ENCODE peak calls at places on chromosomes 13 and 19, in five cellular contexts. F, C, I, X and G are unnamed samples.
A peak's percentile ranks its signal among the peaks of the same experiment; 100 is the strongest.

GRCh38 chr19:45876411-45877197 is 9.3 kb downstream of the IRF2BP1 start:
- DNase-seq in F (peak; percentile 70), C (peak; percentile 70), I (peak; percentile 24), X (peak; percentile 25), G (no peak)

GRCh38 chr13:21336609-21337008 is 122.5 kb downstream of the ZDHHC20 start:
- DNase-seq in F (no peak), C (no peak), I (no peak), X (no peak), G (no peak)

GRCh38 chr19:46404039-46404883 is 9.1 kb downstream of the CCDC8 start:
- DNase-seq in F (peak; percentile 73), C (peak; percentile 74), I (no peak), X (peak; percentile 59), G (no peak)

GRCh38 chr19:35436477-35437141 is 11.4 kb upstream of the FFAR2 start:
- DNase-seq in F (peak; percentile 58), C (peak; percentile 88), I (no peak), X (peak; percentile 24), G (no peak)

GRCh38 chr13:24500977-24501376 is 11.6 kb downstream of the PARP4 start:
- DNase-seq in F (no peak), C (no peak), I (peak; percentile 58), X (no peak), G (no peak)

GRCh38 chr13:34883381-34883780 is 58.7 kb upstream of the NBEA start:
- DNase-seq in F (no peak), C (no peak), I (no peak), X (no peak), G (no peak)

GRCh38 chr13:78897200-78897599 is 238.2 kb upstream of the OBI1 start:
- DNase-seq in F (no peak), C (no peak), I (no peak), X (no peak), G (no peak)

GRCh38 chr13:44591316-44591715 is 15.2 kb upstream of the TSC22D1 start:
- DNase-seq in F (no peak), C (no peak), I (no peak), X (no peak), G (no peak)

GRCh38 chr19:20858218-20858617 is 64.8 kb upstream of the ZNF85 start:
- DNase-seq in F (no peak), C (no peak), I (no peak), X (no peak), G (no peak)

GRCh38 chr19:16584825-16585801 is 12.9 kb upstream of the SLC35E1 start:
- DNase-seq in F (no peak), C (no peak), I (no peak), X (no peak), G (no peak)

GRCh38 chr13:52846567-52847321 is 1.7 kb downstream of the PCDH8 start:
- DNase-seq in F (peak; percentile 73), C (no peak), I (no peak), X (peak; percentile 24), G (no peak)

GRCh38 chr19:5624154-5624663 is 1.3 kb downstream of the SAFB start:
- DNase-seq in F (peak; percentile 58), C (peak; percentile 64), I (peak; percentile 16), X (peak; percentile 55), G (peak; percentile 59)

GRCh38 chr19:5622465-5623396 is at the start of the genes SAFB and SAFB2:
- DNase-seq in F (peak; percentile 99), C (peak; percentile 99), I (peak; percentile 99), X (peak; percentile 99), G (peak; percentile 100)

GRCh38 chr19:5623397-5624153 is 692 bp downstream of the SAFB start:
- DNase-seq in F (peak; percentile 54), C (peak; percentile 17), I (no peak), X (no peak), G (peak; percentile 5)

GRCh38 chr19:5625641-5626040 is 2.8 kb downstream of the SAFB start:
- DNase-seq in F (no peak), C (no peak), I (no peak), X (no peak), G (no peak)

GRCh38 chr19:5624741-5625140 is 1.9 kb downstream of the SAFB start:
- DNase-seq in F (no peak), C (no peak), I (no peak), X (no peak), G (no peak)
- H3K36me3 ChIP-seq in F (no peaks in the 10 kb centered on the region), C (peaks cover 34% of the 10 kb centered on the region), I (peaks cover 48% of the 10 kb centered on the region), X (peaks cover 21% of the 10 kb centered on the region), G (peaks cover 47% of the 10 kb centered on the region)

DNA sequence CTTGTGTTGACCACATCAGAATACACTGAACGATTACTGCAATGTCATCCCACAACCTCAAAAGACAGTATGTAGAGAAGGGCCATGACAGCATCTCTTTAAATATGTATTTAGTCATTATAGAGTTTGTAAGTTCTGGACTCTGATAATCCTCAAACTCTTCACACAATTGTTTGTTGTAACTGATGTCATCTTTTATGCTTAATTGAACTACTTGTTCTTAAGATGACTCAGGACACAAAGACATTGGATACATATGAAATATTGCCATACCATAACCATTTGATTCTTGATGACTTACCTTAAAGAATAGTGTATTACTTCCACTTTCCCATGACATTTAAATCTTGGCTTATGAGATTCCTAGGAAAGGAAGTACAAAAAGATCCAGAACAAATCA is 347.6 kb downstream of the KLF5 start:
- DNase-seq in F (no peak), C (no peak), I (no peak), X (no peak), G (no peak)
- H3K27ac ChIP-seq in F (no peak overlapping the region), C (no peak overlapping the region), I (no peak overlapping the region), X (no peak overlapping the region), G (no peak overlapping the region)

GRCh38 chr13:111360452-111360851 is 40.0 kb downstream of the TEX29 start:
- DNase-seq in F (no peak), C (no peak), I (no peak), X (no peak), G (no peak)

GRCh38 chr13:111359930-111360329 is 39.5 kb downstream of the TEX29 start:
- DNase-seq in F (no peak), C (no peak), I (no peak), X (no peak), G (no peak)

GRCh38 chr13:111361873-111362648 is 41.6 kb downstream of the TEX29 start:
- DNase-seq in F (no peak), C (no peak), I (no peak), X (no peak), G (no peak)

GRCh38 chr13:111361046-111361872 is 40.8 kb downstream of the TEX29 start:
- DNase-seq in F (no peak), C (no peak), I (no peak), X (no peak), G (no peak)

DNA sequence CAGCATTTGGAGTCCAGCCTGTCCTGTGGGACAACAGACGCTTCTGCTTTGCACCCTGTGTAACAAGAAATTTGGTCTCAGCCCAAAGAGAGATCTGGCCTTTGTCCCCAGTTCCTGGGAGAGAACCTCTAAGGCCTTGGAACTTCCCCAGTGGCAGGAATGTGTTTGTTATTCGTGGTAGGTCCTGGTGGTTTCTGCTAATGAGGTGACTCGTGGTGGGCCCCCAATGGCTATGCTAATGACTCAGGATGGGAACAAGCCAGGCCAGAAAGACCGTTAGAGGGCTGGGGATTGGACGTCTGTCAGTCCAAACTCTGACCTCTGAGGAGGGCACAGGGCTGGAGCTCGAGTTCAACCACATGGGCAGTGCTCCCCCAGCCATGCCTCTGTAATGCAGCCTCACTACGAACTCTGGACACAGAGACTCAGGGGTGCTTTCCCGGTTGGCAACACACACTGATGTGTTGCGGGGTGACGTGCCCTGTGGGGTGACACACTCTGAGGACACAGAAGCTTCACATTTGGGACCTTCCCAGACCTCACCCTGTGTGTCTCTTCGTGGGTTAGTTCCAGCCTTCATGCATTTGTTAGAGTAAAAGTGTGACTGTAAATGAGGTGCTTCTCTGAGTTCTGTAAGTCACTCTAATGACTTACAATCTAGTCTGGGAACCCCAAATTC is 38.9 kb downstream of the TEX29 start:
- DNase-seq in F (no peak), C (no peak), I (no peak), X (no peak), G (no peak)
- H3K36me3 ChIP-seq in F (no peaks in the 10 kb centered on the region), C (no peaks in the 10 kb centered on the region), I (no peaks in the 10 kb centered on the region), X (no peaks in the 10 kb centered on the region), G (no peaks in the 10 kb centered on the region)

GRCh38 chr19:38670921-38671398 is 23.5 kb downstream of the ACTN4 start:
- DNase-seq in F (no peak), C (peak; percentile 58), I (no peak), X (no peak), G (no peak)
- H3K27ac ChIP-seq in F (peak overlapping the region; percentile 91), C (peak overlapping the region; percentile 48), I (no peak overlapping the region), X (peak overlapping the region; percentile 97), G (no peak overlapping the region)

GRCh38 chr13:65034266-65034665 is 2195.9 kb downstream of the PCDH9 start:
- DNase-seq in F (no peak), C (no peak), I (no peak), X (no peak), G (no peak)
- H3K36me3 ChIP-seq in F (no peaks in the 10 kb centered on the region), C (no peaks in the 10 kb centered on the region), I (no peaks in the 10 kb centered on the region), X (no peaks in the 10 kb centered on the region), G (no peaks in the 10 kb centered on the region)

DNA sequence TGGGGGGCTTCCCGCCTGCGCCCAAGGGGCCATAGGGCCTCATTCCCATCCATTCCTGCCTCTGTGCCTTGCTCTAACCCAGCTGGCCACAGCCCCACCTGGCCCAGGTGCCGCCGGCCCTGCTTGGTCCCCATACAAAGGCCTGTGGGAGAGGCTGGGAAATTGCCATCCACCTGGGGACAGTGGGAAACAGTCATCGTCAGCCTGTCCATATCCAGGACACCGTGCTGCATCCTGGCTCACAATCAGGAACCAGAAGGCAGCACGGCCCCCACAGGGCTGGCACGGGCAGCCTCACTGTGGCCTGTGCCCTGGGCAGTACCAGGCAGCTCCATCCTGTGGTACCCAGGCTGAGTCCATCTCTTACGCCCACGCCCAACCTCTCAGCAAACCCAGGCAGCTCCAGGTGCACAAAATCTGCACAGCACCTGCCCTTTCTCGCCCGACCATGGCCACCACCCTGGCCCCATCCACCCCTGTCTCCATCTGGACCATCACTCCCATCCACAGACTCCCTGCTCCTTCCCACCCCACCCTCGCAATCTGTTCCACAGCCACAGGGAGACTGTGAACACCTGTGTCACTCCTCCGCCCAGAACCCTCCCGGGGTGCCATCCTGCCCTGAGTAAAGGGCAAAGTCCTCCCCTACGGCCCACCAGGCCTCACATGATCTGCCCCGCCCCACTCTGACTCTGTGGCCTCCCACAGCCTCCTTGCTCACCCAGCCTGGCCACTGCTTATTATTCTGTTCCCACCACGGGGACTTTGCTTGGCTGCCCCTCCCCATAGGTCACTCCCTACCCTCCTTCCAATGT is 21.1 kb upstream of the FBXO27 start:
- DNase-seq in F (peak; percentile 91), C (no peak), I (no peak), X (no peak), G (no peak)
- H3K27ac ChIP-seq in F (peak overlapping the region; percentile 75), C (no peak overlapping the region), I (no peak overlapping the region), X (no peak overlapping the region), G (no peak overlapping the region)

GRCh38 chr19:51417807-51418152 is 338 bp upstream of the SIGLEC10 start:
- DNase-seq in F (no peak), C (no peak), I (no peak), X (no peak), G (no peak)

GRCh38 chr19:51415187-51415586 is 2.3 kb downstream of the SIGLEC10 start:
- DNase-seq in F (no peak), C (no peak), I (no peak), X (no peak), G (no peak)

GRCh38 chr19:51418707-51419106 is 1.3 kb upstream of the SIGLEC10 start:
- DNase-seq in F (no peak), C (no peak), I (no peak), X (no peak), G (no peak)

GRCh38 chr19:51421229-51422052 is 4.0 kb upstream of the SIGLEC10 start:
- DNase-seq in F (no peak), C (no peak), I (no peak), X (no peak), G (no peak)

GRCh38 chr19:51417107-51417806 is at the start of gene SIGLEC10:
- DNase-seq in F (no peak), C (no peak), I (no peak), X (peak; percentile 26), G (no peak)
- H3K36me3 ChIP-seq in F (no peaks in the 10 kb centered on the region), C (no peaks in the 10 kb centered on the region), I (no peaks in the 10 kb centered on the region), X (no peaks in the 10 kb centered on the region), G (no peaks in the 10 kb centered on the region)